ENCODE peak calls at places on chromosomes 4 and X, in ten cellular contexts. One of them, this sample, is unnamed.
A peak's percentile ranks its signal among the peaks of the same experiment; 100 is the strongest.

GRCh38 chrX:49270249-49270921 is 792 bp downstream of the PPP1R3F start:
- DNase-seq in mesothelial cell of epicardium: no peak
- DNase-seq in coronary artery: no peak
- DNase-seq in Panc1: no peak
- DNase-seq in AG09309: no peak
- DNase-seq in WERI-Rb-1: no peak
- DNase-seq in cardiac muscle cell: no peak
- DNase-seq in colonic mucosa: no peak
- DNase-seq in GM13977: no peak
- DNase-seq in ovary: no peak
- DNase-seq in this sample: no peak

GRCh38 chr4:89249716-89250361 is 57.8 kb downstream of the GPRIN3 start:
- DNase-seq in ovary: no peak
- DNase-seq in colonic mucosa: no peak
- DNase-seq in coronary artery: no peak
- DNase-seq in Panc1: no peak
- DNase-seq in mesothelial cell of epicardium: no peak
- DNase-seq in GM13977: no peak
- DNase-seq in WERI-Rb-1: peak; percentile 37
- DNase-seq in cardiac muscle cell: no peak
- DNase-seq in AG09309: no peak
- DNase-seq in this sample: no peak

GRCh38 chr4:962231-963208 is 10.8 kb downstream of the DGKQ start:
- DNase-seq in Panc1: no peak
- DNase-seq in ovary: no peak
- DNase-seq in cardiac muscle cell: no peak
- DNase-seq in AG09309: no peak
- DNase-seq in mesothelial cell of epicardium: no peak
- DNase-seq in WERI-Rb-1: no peak
- DNase-seq in colonic mucosa: peak; percentile 74
- DNase-seq in GM13977: no peak
- DNase-seq in coronary artery: no peak
- DNase-seq in this sample: no peak

GRCh38 chr4:25863347-25863784 is 578 bp upstream of the SEL1L3 start:
- DNase-seq in Panc1: no peak
- DNase-seq in mesothelial cell of epicardium: no peak
- DNase-seq in AG09309: no peak
- DNase-seq in cardiac muscle cell: peak; percentile 2
- DNase-seq in WERI-Rb-1: peak; percentile 44
- DNase-seq in GM13977: peak; percentile 49
- DNase-seq in coronary artery: no peak
- DNase-seq in colonic mucosa: peak; percentile 93
- DNase-seq in ovary: no peak
- DNase-seq in this sample: no peak

GRCh38 chr4:164937576-164938270 is 39.7 kb downstream of the TRIM61 start:
- DNase-seq in GM13977: no peak
- DNase-seq in colonic mucosa: no peak
- DNase-seq in coronary artery: no peak
- DNase-seq in AG09309: no peak
- DNase-seq in Panc1: no peak
- DNase-seq in cardiac muscle cell: peak; percentile 11
- DNase-seq in WERI-Rb-1: peak; percentile 35
- DNase-seq in mesothelial cell of epicardium: no peak
- DNase-seq in ovary: no peak
- DNase-seq in this sample: no peak

GRCh38 chr4:166527500-166527899 is 654.5 kb downstream of the TLL1 start:
- DNase-seq in mesothelial cell of epicardium: no peak
- DNase-seq in coronary artery: no peak
- DNase-seq in ovary: no peak
- DNase-seq in Panc1: no peak
- DNase-seq in colonic mucosa: no peak
- DNase-seq in GM13977: no peak
- DNase-seq in WERI-Rb-1: no peak
- DNase-seq in cardiac muscle cell: no peak
- DNase-seq in AG09309: peak; percentile 4
- DNase-seq in this sample: no peak

GRCh38 chrX:16560173-16560572 is 89.8 kb upstream of the S100G start:
- DNase-seq in cardiac muscle cell: no peak
- DNase-seq in AG09309: no peak
- DNase-seq in colonic mucosa: no peak
- DNase-seq in coronary artery: no peak
- DNase-seq in mesothelial cell of epicardium: no peak
- DNase-seq in GM13977: no peak
- DNase-seq in ovary: no peak
- DNase-seq in Panc1: no peak
- DNase-seq in WERI-Rb-1: no peak
- DNase-seq in this sample: no peak

GRCh38 chr4:156512622-156513021 is 459.0 kb downstream of the PDGFC start:
- DNase-seq in ovary: no peak
- DNase-seq in mesothelial cell of epicardium: no peak
- DNase-seq in colonic mucosa: no peak
- DNase-seq in AG09309: no peak
- DNase-seq in coronary artery: no peak
- DNase-seq in WERI-Rb-1: no peak
- DNase-seq in Panc1: no peak
- DNase-seq in cardiac muscle cell: peak; percentile 12
- DNase-seq in GM13977: no peak
- DNase-seq in this sample: no peak

GRCh38 chr4:121168865-121169281 is 4.8 kb upstream of the TNIP3 start:
- DNase-seq in WERI-Rb-1: no peak
- DNase-seq in Panc1: no peak
- DNase-seq in ovary: no peak
- DNase-seq in AG09309: no peak
- DNase-seq in GM13977: peak; percentile 48
- DNase-seq in coronary artery: no peak
- DNase-seq in colonic mucosa: no peak
- DNase-seq in mesothelial cell of epicardium: no peak
- DNase-seq in cardiac muscle cell: no peak
- DNase-seq in this sample: no peak

GRCh38 chrX:112846114-112846513 is 5.5 kb upstream of the AMOT start:
- DNase-seq in colonic mucosa: peak; percentile 25
- DNase-seq in WERI-Rb-1: no peak
- DNase-seq in AG09309: no peak
- DNase-seq in mesothelial cell of epicardium: no peak
- DNase-seq in Panc1: no peak
- DNase-seq in coronary artery: no peak
- DNase-seq in GM13977: no peak
- DNase-seq in ovary: peak; percentile 30
- DNase-seq in cardiac muscle cell: no peak
- DNase-seq in this sample: no peak

GRCh38 chr4:39808231-39808749 is 110.4 kb downstream of the UBE2K start:
- DNase-seq in mesothelial cell of epicardium: no peak
- DNase-seq in colonic mucosa: no peak
- DNase-seq in cardiac muscle cell: no peak
- DNase-seq in WERI-Rb-1: no peak
- DNase-seq in Panc1: no peak
- DNase-seq in ovary: no peak
- DNase-seq in GM13977: no peak
- DNase-seq in coronary artery: no peak
- DNase-seq in AG09309: no peak
- DNase-seq in this sample: no peak

DNA sequence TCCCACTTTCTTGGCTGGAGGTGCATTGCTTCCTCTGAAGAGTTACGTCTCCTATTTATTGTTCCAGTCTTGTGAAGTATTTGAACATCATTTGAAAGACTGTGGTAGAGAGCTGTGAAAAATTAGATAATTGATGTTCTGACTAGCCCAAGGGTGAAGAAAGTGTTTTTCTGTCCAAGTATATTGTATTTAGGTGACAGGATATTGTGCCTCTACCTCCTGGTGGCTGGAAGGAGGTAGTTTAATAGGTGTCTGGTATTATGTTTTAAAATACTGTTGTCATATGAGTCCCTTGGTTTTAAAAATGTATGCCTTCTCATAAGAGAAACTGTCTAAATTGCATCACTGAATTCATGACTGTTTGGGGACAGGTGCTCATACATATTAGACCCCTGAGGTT is 226.0 kb downstream of the SPRY1 start:
- DNase-seq in ovary: no peak
- DNase-seq in cardiac muscle cell: no peak
- DNase-seq in coronary artery: no peak
- DNase-seq in Panc1: no peak
- DNase-seq in mesothelial cell of epicardium: no peak
- DNase-seq in AG09309: no peak
- DNase-seq in colonic mucosa: no peak
- DNase-seq in GM13977: no peak
- DNase-seq in WERI-Rb-1: no peak
- DNase-seq in this sample: no peak
- TF ChIP-seq CTCF in ovary: no peak
- TF ChIP-seq CTCF in cardiac muscle cell: no peak
- TF ChIP-seq CTCF in coronary artery: no peak
- TF ChIP-seq CTCF in Panc1: no peak
- TF ChIP-seq CTCF in mesothelial cell of epicardium: no peak
- TF ChIP-seq CTCF in AG09309: no peak
- TF ChIP-seq CTCF in colonic mucosa: no peak
- TF ChIP-seq CTCF in GM13977: no peak
- TF ChIP-seq CTCF in WERI-Rb-1: no peak
- TF ChIP-seq CTCF in this sample: peak; percentile 49

GRCh38 chr4:78517050-78517652 is 34.4 kb upstream of the ANXA3 start:
- DNase-seq in ovary: no peak
- DNase-seq in mesothelial cell of epicardium: no peak
- DNase-seq in Panc1: no peak
- DNase-seq in AG09309: no peak
- DNase-seq in coronary artery: no peak
- DNase-seq in GM13977: no peak
- DNase-seq in WERI-Rb-1: no peak
- DNase-seq in cardiac muscle cell: peak; percentile 32
- DNase-seq in colonic mucosa: no peak
- DNase-seq in this sample: no peak
- TF ChIP-seq CTCF in ovary: no peak
- TF ChIP-seq CTCF in mesothelial cell of epicardium: peak; percentile 53
- TF ChIP-seq CTCF in Panc1: peak; percentile 45
- TF ChIP-seq CTCF in AG09309: peak; percentile 61
- TF ChIP-seq CTCF in coronary artery: peak; percentile 41
- TF ChIP-seq CTCF in GM13977: peak; percentile 21
- TF ChIP-seq CTCF in WERI-Rb-1: peak; percentile 24
- TF ChIP-seq CTCF in cardiac muscle cell: peak; percentile 61
- TF ChIP-seq CTCF in colonic mucosa: peak; percentile 58
- TF ChIP-seq CTCF in this sample: peak; percentile 86

GRCh38 chr4:55410431-55410830 is 14.7 kb downstream of the TMEM165 start:
- DNase-seq in GM13977: no peak
- DNase-seq in Panc1: no peak
- DNase-seq in cardiac muscle cell: no peak
- DNase-seq in coronary artery: no peak
- DNase-seq in mesothelial cell of epicardium: no peak
- DNase-seq in AG09309: no peak
- DNase-seq in WERI-Rb-1: no peak
- DNase-seq in ovary: no peak
- DNase-seq in colonic mucosa: no peak
- DNase-seq in this sample: no peak

GRCh38 chr4:55411621-55412020 is 15.9 kb downstream of the TMEM165 start:
- DNase-seq in colonic mucosa: no peak
- DNase-seq in WERI-Rb-1: no peak
- DNase-seq in AG09309: no peak
- DNase-seq in Panc1: no peak
- DNase-seq in coronary artery: no peak
- DNase-seq in cardiac muscle cell: no peak
- DNase-seq in GM13977: no peak
- DNase-seq in ovary: no peak
- DNase-seq in mesothelial cell of epicardium: no peak
- DNase-seq in this sample: no peak

GRCh38 chr4:55407764-55408163 is 12.0 kb downstream of the TMEM165 start:
- DNase-seq in colonic mucosa: no peak
- DNase-seq in GM13977: no peak
- DNase-seq in mesothelial cell of epicardium: no peak
- DNase-seq in AG09309: no peak
- DNase-seq in WERI-Rb-1: no peak
- DNase-seq in cardiac muscle cell: no peak
- DNase-seq in Panc1: no peak
- DNase-seq in coronary artery: no peak
- DNase-seq in ovary: no peak
- DNase-seq in this sample: no peak

GRCh38 chr4:55407119-55407518 is 11.4 kb downstream of the TMEM165 start:
- DNase-seq in WERI-Rb-1: no peak
- DNase-seq in ovary: no peak
- DNase-seq in coronary artery: no peak
- DNase-seq in Panc1: no peak
- DNase-seq in AG09309: no peak
- DNase-seq in cardiac muscle cell: no peak
- DNase-seq in mesothelial cell of epicardium: no peak
- DNase-seq in colonic mucosa: no peak
- DNase-seq in GM13977: no peak
- DNase-seq in this sample: no peak

GRCh38 chr4:55409468-55410171 is 13.9 kb downstream of the TMEM165 start:
- DNase-seq in mesothelial cell of epicardium: no peak
- DNase-seq in colonic mucosa: no peak
- DNase-seq in GM13977: no peak
- DNase-seq in AG09309: no peak
- DNase-seq in Panc1: no peak
- DNase-seq in coronary artery: no peak
- DNase-seq in cardiac muscle cell: peak; percentile 21
- DNase-seq in WERI-Rb-1: no peak
- DNase-seq in ovary: no peak
- DNase-seq in this sample: no peak
- TF ChIP-seq CTCF in mesothelial cell of epicardium: no peak
- TF ChIP-seq CTCF in colonic mucosa: no peak
- TF ChIP-seq CTCF in GM13977: peak; percentile 58
- TF ChIP-seq CTCF in AG09309: peak; percentile 41
- TF ChIP-seq CTCF in Panc1: peak; percentile 37
- TF ChIP-seq CTCF in coronary artery: peak; percentile 24
- TF ChIP-seq CTCF in cardiac muscle cell: peak; percentile 42
- TF ChIP-seq CTCF in WERI-Rb-1: peak; percentile 39
- TF ChIP-seq CTCF in ovary: no peak
- TF ChIP-seq CTCF in this sample: peak; percentile 53

GRCh38 chr4:116058129-116058528 is 944.7 kb upstream of the NDST4 start:
- DNase-seq in colonic mucosa: no peak
- DNase-seq in Panc1: no peak
- DNase-seq in cardiac muscle cell: no peak
- DNase-seq in mesothelial cell of epicardium: no peak
- DNase-seq in coronary artery: no peak
- DNase-seq in ovary: no peak
- DNase-seq in AG09309: no peak
- DNase-seq in WERI-Rb-1: no peak
- DNase-seq in GM13977: no peak
- DNase-seq in this sample: no peak

DNA sequence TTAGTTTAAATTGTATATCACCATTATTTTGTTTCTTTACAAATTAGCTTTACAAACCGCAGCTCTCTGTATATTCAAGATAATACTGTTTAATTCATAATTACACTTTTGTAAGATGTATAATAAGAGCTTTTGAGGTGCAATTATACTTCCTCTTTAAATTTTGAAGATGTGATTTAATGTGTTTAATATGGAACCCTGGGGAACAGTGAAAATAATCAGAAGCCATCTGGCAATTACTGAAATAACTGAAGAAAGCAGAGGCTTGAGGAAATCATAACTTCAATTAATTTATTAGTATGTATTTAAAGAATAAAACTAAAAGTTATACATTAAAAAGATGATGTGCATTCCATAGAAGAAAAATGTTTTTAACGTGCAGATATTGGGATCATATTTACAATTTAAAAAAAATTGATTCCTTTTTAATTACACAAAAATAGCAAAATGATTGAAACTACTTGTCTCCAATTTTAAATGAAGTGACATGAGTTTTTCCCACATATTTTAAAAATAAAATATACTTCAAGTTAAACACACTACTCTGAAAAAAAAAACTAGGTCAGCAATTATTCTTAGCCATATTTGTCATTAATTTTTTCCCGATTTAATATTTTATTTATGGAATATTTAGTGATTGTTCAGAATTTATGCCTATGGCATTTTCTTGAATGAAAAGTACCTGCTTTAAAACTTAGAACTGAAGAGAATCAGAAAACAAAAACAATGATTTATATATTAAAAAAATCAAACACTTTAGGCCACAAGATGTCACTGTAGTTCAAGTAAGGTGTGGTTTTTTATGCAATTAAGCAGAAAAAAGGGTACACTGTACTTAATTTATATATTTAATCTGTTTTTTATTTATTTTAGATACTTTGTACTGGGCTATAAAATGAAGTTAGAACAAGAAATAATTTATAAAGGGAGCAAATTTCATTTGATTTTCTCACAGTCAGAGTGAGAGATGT is 942.7 kb upstream of the NDST4 start:
- DNase-seq in ovary: no peak
- DNase-seq in cardiac muscle cell: no peak
- DNase-seq in mesothelial cell of epicardium: no peak
- DNase-seq in colonic mucosa: no peak
- DNase-seq in WERI-Rb-1: no peak
- DNase-seq in coronary artery: no peak
- DNase-seq in AG09309: no peak
- DNase-seq in Panc1: no peak
- DNase-seq in GM13977: peak; percentile 5
- DNase-seq in this sample: no peak
- TF ChIP-seq CTCF in ovary: no peak
- TF ChIP-seq CTCF in cardiac muscle cell: peak; percentile 9
- TF ChIP-seq CTCF in mesothelial cell of epicardium: peak; percentile 26
- TF ChIP-seq CTCF in colonic mucosa: no peak
- TF ChIP-seq CTCF in WERI-Rb-1: no peak
- TF ChIP-seq CTCF in coronary artery: no peak
- TF ChIP-seq CTCF in AG09309: no peak
- TF ChIP-seq CTCF in Panc1: no peak
- TF ChIP-seq CTCF in GM13977: no peak
- TF ChIP-seq CTCF in this sample: peak; percentile 72